ENCODE peak calls at places on chromosome 13, in seven cellular contexts. E, H, C, Z, F, A and X are unnamed samples. For H3K9me3, the result is how much of the 10 kb centered on the place peaks cover.

GRCh38 chr13:106378263-106378662 is 157.2 kb downstream of the EFNB2 start:
- DNase-seq in E (no peak), H (no peak), C (no peak), Z (no peak), F (no peak), A (no peak), X (no peak)

GRCh38 chr13:112651750-112652511 is 37.9 kb upstream of the ATP11A start:
- DNase-seq in E (no peak), H (no peak), C (peak), Z (no peak), F (no peak), A (no peak), X (no peak)

GRCh38 chr13:61030445-61030844 is 385.2 kb downstream of the PCDH20 start:
- DNase-seq in E (no peak), H (no peak), C (no peak), Z (no peak), F (no peak), A (no peak), X (no peak)

GRCh38 chr13:101785858-101786257 is 333.4 kb downstream of the ITGBL1 start:
- DNase-seq in E (peak), H (peak), C (no peak), Z (no peak), F (no peak), A (peak), X (no peak)

GRCh38 chr13:22076658-22077057 is 405.8 kb downstream of the FGF9 start:
- DNase-seq in E (no peak), H (no peak), C (no peak), Z (peak), F (no peak), A (no peak), X (no peak)

GRCh38 chr13:94706101-94706853 is 6.1 kb downstream of the SOX21 start:
- DNase-seq in E (no peak), H (no peak), C (no peak), Z (no peak), F (no peak), A (peak), X (no peak)

GRCh38 chr13:24033527-24034302 is 126.8 kb upstream of the SPATA13 start:
- DNase-seq in E (no peak), H (no peak), C (no peak), Z (no peak), F (no peak), A (no peak), X (no peak)

GRCh38 chr13:31835932-31836331 is 96.6 kb downstream of the RXFP2 start:
- DNase-seq in E (peak), H (no peak), C (no peak), Z (no peak), F (no peak), A (no peak), X (no peak)

GRCh38 chr13:32846556-32846955 is 169.7 kb upstream of the KL start:
- DNase-seq in E (no peak), H (no peak), C (no peak), Z (no peak), F (no peak), A (no peak), X (no peak)

GRCh38 chr13:110634558-110634957 is 19.2 kb downstream of the NAXD start:
- DNase-seq in E (peak), H (no peak), C (no peak), Z (no peak), F (no peak), A (no peak), X (no peak)

GRCh38 chr13:113117335-113117872 is 5.2 kb upstream of the F10 start:
- DNase-seq in E (no peak), H (no peak), C (peak), Z (no peak), F (no peak), A (no peak), X (no peak)

GRCh38 chr13:98144501-98145350 is 1.8 kb downstream of the FARP1 start:
- DNase-seq in E (peak), H (no peak), C (no peak), Z (no peak), F (peak), A (peak), X (no peak)

GRCh38 chr13:21785990-21786389 is 115.1 kb downstream of the FGF9 start:
- DNase-seq in E (no peak), H (no peak), C (no peak), Z (no peak), F (no peak), A (no peak), X (no peak)

GRCh38 chr13:112178769-112179168 is 111.8 kb downstream of the SOX1 start:
- DNase-seq in E (no peak), H (no peak), C (no peak), Z (no peak), F (no peak), A (no peak), X (no peak)

GRCh38 chr13:52711277-52711676 is 28.3 kb downstream of the CNMD start:
- DNase-seq in E (no peak), H (no peak), C (no peak), Z (no peak), F (no peak), A (peak), X (no peak)

GRCh38 chr13:39232999-39233398 is 194.7 kb downstream of the NHLRC3 start:
- DNase-seq in E (no peak), H (no peak), C (no peak), Z (no peak), F (no peak), A (no peak), X (no peak)

GRCh38 chr13:99829593-99830239 is 141.9 kb downstream of the ZIC5 start:
- DNase-seq in E (no peak), H (no peak), C (no peak), Z (no peak), F (no peak), A (no peak), X (no peak)

GRCh38 chr13:24361852-24362366 is 52.5 kb downstream of the C1QTNF9 start:
- DNase-seq in E (no peak), H (no peak), C (no peak), Z (no peak), F (no peak), A (no peak), X (no peak)

GRCh38 chr13:80563451-80563850 is 222.5 kb upstream of the SPRY2 start:
- DNase-seq in E (no peak), H (no peak), C (no peak), Z (no peak), F (no peak), A (no peak), X (no peak)

GRCh38 chr13:46672338-46673090 is 119.5 kb downstream of the LRCH1 start:
- DNase-seq in E (no peak), H (no peak), C (no peak), Z (no peak), F (no peak), A (no peak), X (no peak)

GRCh38 chr13:44894001-44894770 is 95.1 kb downstream of the NUFIP1 start:
- DNase-seq in E (no peak), H (no peak), C (no peak), Z (no peak), F (no peak), A (no peak), X (no peak)

GRCh38 chr13:21344662-21345176 is 114.4 kb downstream of the ZDHHC20 start:
- DNase-seq in E (no peak), H (no peak), C (no peak), Z (peak), F (no peak), A (no peak), X (no peak)

GRCh38 chr13:111288276-111288675 is 32.2 kb upstream of the TEX29 start:
- DNase-seq in E (no peak), H (no peak), C (no peak), Z (no peak), F (no peak), A (no peak), X (no peak)

GRCh38 chr13:78657699-78658629 is 991 bp downstream of the OBI1 start:
- DNase-seq in E (peak), H (no peak), C (no peak), Z (no peak), F (no peak), A (no peak), X (no peak)

GRCh38 chr13:109180905-109181425 is 551.6 kb downstream of the MYO16 start:
- DNase-seq in E (peak), H (no peak), C (no peak), Z (no peak), F (no peak), A (no peak), X (no peak)

GRCh38 chr13:56736966-56737365 is 403.8 kb upstream of the PRR20A start:
- DNase-seq in E (no peak), H (no peak), C (no peak), Z (no peak), F (no peak), A (no peak), X (no peak)

GRCh38 chr13:23455401-23456185 is 22.1 kb upstream of the SACS start:
- DNase-seq in E (no peak), H (no peak), C (no peak), Z (no peak), F (no peak), A (no peak), X (no peak)

GRCh38 chr13:79525051-79525450 is 44.1 kb downstream of the NDFIP2 start:
- DNase-seq in E (no peak), H (no peak), C (no peak), Z (no peak), F (no peak), A (no peak), X (no peak)

GRCh38 chr13:42545842-42546241 is 28.1 kb upstream of the TNFSF11 start:
- DNase-seq in E (no peak), H (no peak), C (no peak), Z (no peak), F (no peak), A (peak), X (no peak)

GRCh38 chr13:90696254-90696653 is 651.2 kb upstream of the MIR17HG start:
- DNase-seq in E (no peak), H (no peak), C (no peak), Z (no peak), F (no peak), A (no peak), X (no peak)

GRCh38 chr13:94305463-94305862 is 174.0 kb downstream of the DCT start:
- DNase-seq in E (no peak), H (no peak), C (no peak), Z (no peak), F (no peak), A (no peak), X (no peak)

GRCh38 chr13:19155321-19155861 is 26.2 kb downstream of the TUBA3C start:
- DNase-seq in E (no peak), H (no peak), C (no peak), Z (no peak), F (no peak), A (no peak), X (no peak)
- H3K9me3 ChIP-seq in E (under half), H (under half), C (under half), Z (under half), F (under half), A (under half), X (under half)

GRCh38 chr13:40599146-40599545 is 67.3 kb downstream of the FOXO1 start:
- DNase-seq in E (no peak), H (no peak), C (no peak), Z (no peak), F (no peak), A (no peak), X (no peak)
- H3K9me3 ChIP-seq in E (under half), H (under half), C (under half), Z (under half), F (under half), A (under half), X (under half)

DNA sequence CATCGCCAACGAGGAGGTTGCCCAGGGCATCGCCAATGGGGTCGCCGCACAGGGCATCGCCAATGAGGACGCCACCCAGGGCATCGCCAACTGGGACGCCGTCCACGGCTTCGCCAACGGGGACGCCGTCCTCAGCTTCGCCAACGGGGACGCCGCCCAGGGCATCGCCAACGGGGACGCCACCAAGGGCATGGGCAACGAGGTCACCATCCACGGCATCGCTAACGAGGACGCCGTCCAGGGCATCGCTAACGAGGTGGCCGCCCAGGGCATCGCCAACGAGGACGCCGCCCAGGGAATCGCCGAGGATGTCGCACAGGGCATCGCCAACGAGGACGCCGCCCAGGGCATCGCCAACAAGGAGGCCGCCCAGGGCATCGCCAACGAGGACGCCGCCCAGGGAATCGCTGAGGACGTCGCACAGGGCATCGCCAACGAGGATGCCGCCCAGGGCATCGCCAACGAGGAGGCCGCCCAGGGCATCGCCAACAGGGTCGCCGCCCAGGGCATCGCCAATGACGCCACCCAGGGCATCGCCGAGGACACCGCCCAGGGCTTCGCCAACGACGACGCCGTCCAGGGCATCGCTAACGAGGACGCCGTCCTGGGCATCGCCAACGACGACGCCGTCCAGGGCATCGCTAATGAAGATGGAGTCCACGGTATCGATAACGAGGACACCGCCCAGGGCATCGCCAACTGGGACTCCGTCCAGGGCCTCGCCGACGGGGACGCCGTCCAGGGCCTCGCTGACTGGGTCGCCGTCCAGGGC is 945.7 kb downstream of the TUBA3C start:
- DNase-seq in E (no peak), H (no peak), C (no peak), Z (no peak), F (no peak), A (no peak), X (no peak)
- H3K9me3 ChIP-seq in E (under half), H (under half), C (under half), Z (under half), F (under half), A (under half), X (under half)

GRCh38 chr13:29713841-29714240 is 118.4 kb upstream of the SLC7A1 start:
- DNase-seq in E (peak), H (no peak), C (no peak), Z (no peak), F (no peak), A (no peak), X (no peak)
- H3K9me3 ChIP-seq in E (under half), H (under half), C (under half), Z (under half), F (under half), A (under half), X (under half)

DNA sequence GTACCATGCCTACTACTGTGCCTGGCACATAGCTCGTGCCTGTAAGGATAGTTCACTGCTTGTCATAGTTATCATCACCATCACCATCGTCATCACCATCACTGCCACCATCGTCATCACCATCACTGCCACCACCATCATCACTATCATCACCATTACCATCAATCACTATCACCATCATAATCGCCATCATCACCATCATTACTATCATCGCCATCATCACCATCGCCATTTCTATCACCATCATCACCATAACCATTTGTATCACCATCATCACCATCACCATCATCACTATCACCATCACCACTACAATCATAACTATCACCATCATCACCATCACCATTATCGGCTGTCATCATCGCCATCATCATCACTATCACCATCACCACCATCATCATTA is 107.1 kb downstream of the TUBA3C start:
- DNase-seq in E (no peak), H (no peak), C (no peak), Z (no peak), F (no peak), A (no peak), X (no peak)
- H3K9me3 ChIP-seq in E (under half), H (under half), C (under half), Z (under half), F (under half), A (under half), X (under half)

DNA sequence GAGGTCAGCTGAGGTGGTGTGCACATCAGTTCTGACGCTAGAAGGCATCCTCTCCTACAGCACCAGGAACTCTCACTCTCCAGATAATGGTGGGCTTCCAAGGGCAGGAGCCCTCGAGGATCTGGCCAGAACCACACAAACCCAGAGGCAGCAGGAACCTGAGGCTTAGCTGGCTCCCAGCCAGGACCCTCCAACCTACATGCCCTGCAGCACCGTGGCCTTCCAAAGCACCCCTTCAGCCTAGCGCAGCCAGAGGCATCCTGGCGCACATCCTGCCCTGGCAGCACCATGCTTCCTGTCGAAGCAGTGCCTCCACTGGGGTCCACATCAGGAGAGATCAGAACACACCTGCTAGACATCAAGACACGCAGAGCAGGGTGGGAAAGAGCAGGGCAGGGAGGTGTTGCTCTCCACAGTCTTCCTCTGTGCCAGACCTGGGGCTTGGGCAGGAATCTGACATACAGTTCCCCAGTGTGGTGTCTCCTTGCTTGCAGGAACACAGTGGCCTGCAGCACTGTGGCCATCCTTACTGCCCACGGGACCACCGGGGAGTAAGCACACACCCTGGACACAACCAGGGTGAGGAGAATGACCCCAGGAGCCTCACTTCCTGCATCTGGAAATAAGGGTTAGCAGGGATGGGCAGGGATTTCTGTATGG is 21.7 kb downstream of the TUBA3C start:
- DNase-seq in E (no peak), H (no peak), C (no peak), Z (no peak), F (no peak), A (no peak), X (no peak)
- H3K9me3 ChIP-seq in E (under half), H (under half), C (under half), Z (under half), F (under half), A (under half), X (under half)

GRCh38 chr13:19267746-19268145 is 86.1 kb upstream of the TUBA3C start:
- DNase-seq in E (peak), H (no peak), C (no peak), Z (no peak), F (no peak), A (no peak), X (no peak)

GRCh38 chr13:19266979-19267378 is 85.4 kb upstream of the TUBA3C start:
- DNase-seq in E (peak), H (no peak), C (no peak), Z (no peak), F (no peak), A (no peak), X (no peak)

GRCh38 chr13:19268331-19268730 is 86.7 kb upstream of the TUBA3C start:
- DNase-seq in E (peak), H (no peak), C (no peak), Z (no peak), F (no peak), A (no peak), X (no peak)

GRCh38 chr13:19264711-19265110 is 83.1 kb upstream of the TUBA3C start:
- DNase-seq in E (peak), H (no peak), C (no peak), Z (no peak), F (no peak), A (no peak), X (no peak)
- H3K9me3 ChIP-seq in E (under half), H (under half), C (under half), Z (under half), F (under half), A (under half), X (under half)